ENCODE peak calls at places on chromosomes 2 and 18, in five cellular contexts. S, L, F, B and A are unnamed samples.

GRCh38 chr2:3184167-3184566 is 193.5 kb downstream of the EIPR1 start:
- DNase-seq in B (no peak), L (peak; percentile 33), F (no peak), S (no peak), A (no peak)

GRCh38 chr18:23671564-23671963 is 8.9 kb upstream of the ANKRD29 start:
- DNase-seq in L (no peak), S (peak; percentile 46), F (peak; percentile 94), B (no peak), A (peak; percentile 38)

GRCh38 chr2:60447943-60448342 is 105.5 kb downstream of the BCL11A start:
- DNase-seq in F (no peak), L (no peak), S (no peak), B (no peak), A (no peak)

GRCh38 chr2:196335238-196335637 is 163.9 kb upstream of the STK17B start:
- DNase-seq in B (no peak), F (peak; percentile 35), L (no peak), S (no peak), A (no peak)

GRCh38 chr2:218145124-218145523 is 19.3 kb downstream of the CXCR2 start:
- DNase-seq in S (no peak), F (no peak), B (no peak), L (peak; percentile 73), A (no peak)

GRCh38 chr2:173934895-173935294 is 30.3 kb downstream of the SP3 start:
- DNase-seq in S (no peak), F (no peak), L (no peak), B (no peak), A (no peak)

GRCh38 chr2:72893594-72894319 is 6.5 kb downstream of the SPR start:
- DNase-seq in F (peak; percentile 75), S (no peak), L (no peak), B (peak; percentile 61), A (peak; percentile 94)

GRCh38 chr2:216013080-216013909 is at the start of gene MREG:
- DNase-seq in S (peak; percentile 63), F (peak; percentile 93), L (peak; percentile 81), B (peak; percentile 80), A (peak; percentile 91)

GRCh38 chr2:20424300-20425290 is 22.3 kb upstream of the RHOB start:
- DNase-seq in L (peak; percentile 71), B (peak; percentile 60), S (peak; percentile 64), F (no peak), A (peak; percentile 8)

GRCh38 chr2:1754461-1755170 is 10.3 kb upstream of the PXDN start:
- DNase-seq in B (no peak), S (no peak), L (no peak), F (no peak), A (no peak)

GRCh38 chr2:164719996-164720941 is 99.0 kb upstream of the GRB14 start:
- DNase-seq in B (no peak), F (no peak), S (no peak), L (no peak), A (no peak)

GRCh38 chr2:60468390-60469085 is 84.9 kb downstream of the BCL11A start:
- DNase-seq in B (no peak), F (no peak), L (no peak), S (no peak), A (no peak)

GRCh38 chr2:108852375-108852774 is 65.8 kb downstream of the CCDC138 start:
- DNase-seq in S (no peak), L (no peak), B (no peak), F (no peak), A (no peak)

GRCh38 chr18:25467226-25468065 is 115.5 kb upstream of the ZNF521 start:
- DNase-seq in F (peak; percentile 2), S (peak; percentile 59), B (peak; percentile 98), L (no peak), A (no peak)

GRCh38 chr2:73292906-73293533 is 328 bp downstream of the EGR4 start:
- DNase-seq in F (peak; percentile 14), S (no peak), L (no peak), B (no peak), A (peak; percentile 45)

GRCh38 chr2:74658516-74658915 is 4.5 kb downstream of the SEMA4F start:
- DNase-seq in F (no peak), B (no peak), S (no peak), L (no peak), A (no peak)

GRCh38 chr2:86123328-86123727 is 17.3 kb downstream of the PTCD3 start:
- DNase-seq in S (no peak), F (no peak), B (no peak), L (no peak), A (no peak)

GRCh38 chr2:168708099-168708498 is 94.3 kb upstream of the NOSTRIN start:
- DNase-seq in L (no peak), F (no peak), S (no peak), B (no peak), A (no peak)

GRCh38 chr2:239312741-239313246 is 88.0 kb downstream of the HDAC4 start:
- DNase-seq in B (peak; percentile 26), F (no peak), S (peak; percentile 30), L (peak; percentile 40), A (no peak)

GRCh38 chr2:67626656-67627055 is 229.5 kb downstream of the ETAA1 start:
- DNase-seq in L (no peak), F (no peak), S (no peak), B (no peak), A (no peak)

GRCh38 chr2:5696741-5697521 is 4.7 kb downstream of the SOX11 start:
- DNase-seq in S (no peak), B (no peak), L (no peak), F (peak; percentile 79), A (peak; percentile 80)

GRCh38 chr18:41875094-41875780 is 79.8 kb upstream of the PIK3C3 start:
- DNase-seq in L (no peak), S (no peak), F (peak; percentile 21), B (no peak), A (no peak)

GRCh38 chr18:23498877-23499570 is 4.3 kb upstream of the RMC1 start:
- DNase-seq in S (peak; percentile 55), L (peak; percentile 78), F (peak; percentile 87), B (peak; percentile 83), A (peak; percentile 80)

GRCh38 chr2:88692187-88692586 is 714 bp downstream of the RPIA start:
- DNase-seq in S (no peak), L (peak; percentile 52), F (peak; percentile 33), B (peak; percentile 32), A (no peak)

GRCh38 chr2:53515435-53516332 is 251.9 kb upstream of the CHAC2 start:
- DNase-seq in L (no peak), F (no peak), B (no peak), S (no peak), A (peak; percentile 69)

GRCh38 chr2:184611221-184612085 is 13.1 kb downstream of the ZNF804A start:
- DNase-seq in F (peak; percentile 68), B (no peak), L (no peak), S (no peak), A (no peak)

GRCh38 chr2:8456149-8457091 is 225.4 kb upstream of the ID2 start:
- DNase-seq in S (no peak), B (no peak), L (no peak), F (no peak), A (no peak)

GRCh38 chr2:71721362-71721665 is 268.0 kb downstream of the DYSF start:
- DNase-seq in B (no peak), F (no peak), L (no peak), S (peak; percentile 44), A (no peak)

GRCh38 chr18:13359195-13359594 is 140.6 kb downstream of the LDLRAD4 start:
- DNase-seq in B (no peak), S (no peak), L (no peak), F (no peak), A (no peak)

GRCh38 chr2:47118581-47118980 is 36.5 kb downstream of the STPG4 start:
- DNase-seq in B (no peak), L (no peak), F (no peak), S (no peak), A (no peak)

GRCh38 chr2:47119001-47119400 is 36.1 kb downstream of the STPG4 start:
- DNase-seq in F (no peak), S (no peak), B (no peak), L (no peak), A (no peak)
- TF ChIP-seq CTCF in F (no peak), S (no peak), B (no peak), L (no peak), A (no peak)

GRCh38 chr18:50240083-50240563 is 26.2 kb downstream of the CFAP53 start:
- DNase-seq in L (no peak), S (no peak), B (no peak), F (no peak), A (no peak)
- H3K4me3 ChIP-seq in L (no peak overlapping the region), S (no peak overlapping the region), B (no peak overlapping the region), F (no peak overlapping the region), A (no peak overlapping the region)

GRCh38 chr2:176117162-176117822 is 714 bp downstream of the HOXD10 start:
- DNase-seq in F (peak; percentile 20), S (no peak), B (no peak), L (no peak), A (no peak)

GRCh38 chr2:176120369-176121307 is 1.9 kb upstream of the HOXD9 start:
- DNase-seq in S (no peak), F (peak; percentile 50), L (no peak), B (no peak), A (no peak)

GRCh38 chr2:176118606-176119370 is 2.2 kb downstream of the HOXD10 start:
- DNase-seq in B (peak; percentile 46), F (peak; percentile 90), L (no peak), S (no peak), A (peak; percentile 49)

GRCh38 chr2:176115883-176116813 is at the start of gene HOXD10:
- DNase-seq in L (no peak), S (no peak), F (peak; percentile 89), B (peak; percentile 46), A (peak; percentile 54)

DNA sequence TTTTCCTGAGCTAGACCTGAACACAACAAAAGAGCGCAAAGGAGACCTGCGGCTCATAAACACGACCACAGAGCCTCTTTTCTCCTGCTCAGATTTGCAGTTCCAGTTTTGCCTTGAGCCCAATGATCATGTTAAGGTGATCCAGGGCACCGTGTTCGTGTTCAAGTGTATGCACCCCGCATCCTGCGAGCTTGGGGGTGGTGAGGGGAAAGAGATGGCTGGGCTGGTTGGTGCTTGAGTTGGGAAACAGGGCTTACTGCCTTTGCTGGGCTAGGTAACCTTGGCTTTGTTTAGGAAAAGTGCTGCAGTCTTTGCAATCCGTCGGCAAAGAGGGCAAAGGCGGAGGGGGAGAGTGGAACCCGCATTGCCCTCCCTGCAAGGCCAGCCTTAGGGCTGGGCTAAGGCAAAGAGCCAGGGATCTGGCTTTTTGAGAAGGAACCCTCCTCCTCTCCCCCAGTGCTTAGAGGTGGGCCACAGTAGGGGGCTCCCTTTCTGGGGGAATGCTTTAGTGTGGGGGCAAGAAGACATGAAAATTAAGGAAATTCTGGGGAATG is 1.3 kb downstream of the HOXD10 start:
- DNase-seq in F (peak; percentile 39), B (no peak), S (no peak), L (no peak), A (no peak)
- H3K27ac ChIP-seq in F (peak overlapping the region; percentile 88), B (no peak overlapping the region), S (no peak overlapping the region), L (no peak overlapping the region), A (no peak overlapping the region)

DNA sequence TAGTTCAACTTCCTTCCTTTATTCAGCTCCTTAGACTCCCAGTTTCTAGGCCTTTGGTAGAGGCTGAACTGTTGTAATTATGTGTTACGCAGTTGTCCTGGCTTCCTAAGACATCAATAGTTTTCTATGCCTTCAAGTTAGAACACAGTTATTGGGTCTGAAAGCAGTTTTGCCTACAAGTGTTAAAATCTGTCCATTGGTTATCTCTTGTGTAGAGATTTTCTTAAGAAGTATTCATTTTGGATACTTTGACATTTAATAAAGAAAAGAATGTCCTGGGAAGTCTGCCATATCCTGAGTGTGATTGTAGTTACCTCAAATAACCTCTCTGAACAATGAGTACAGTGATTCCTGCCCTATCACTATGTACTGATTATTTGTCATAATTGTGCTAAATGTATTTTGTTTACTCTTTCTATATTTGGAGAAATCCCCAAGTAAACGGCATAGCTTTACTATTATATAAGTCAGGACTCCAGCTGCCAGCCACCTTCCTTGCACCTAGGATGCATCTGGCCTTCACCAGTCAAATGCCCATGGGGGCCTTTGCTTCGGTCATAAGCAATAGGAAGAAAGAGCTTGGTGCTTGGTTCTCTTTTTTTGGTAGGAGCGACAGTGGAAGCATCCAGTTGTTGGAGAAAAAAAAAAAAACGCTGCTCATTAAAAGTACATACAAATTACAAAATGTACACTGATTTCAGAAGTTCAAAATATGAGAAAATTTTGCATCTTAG is 449.5 kb upstream of the PKDCC start:
- DNase-seq in S (peak; percentile 14), L (no peak), B (no peak), F (no peak), A (no peak)
- TF ChIP-seq CTCF in S (no peak), L (no peak), B (no peak), F (no peak), A (no peak)